ENCODE peak calls at places on chromosomes 16 and 17, in eight cellular contexts. One of them, this sample, is unnamed.

GRCh38 chr16:27847030-27847550 is 216.4 kb downstream of the GSG1L start:
- DNase-seq in body of pancreas: no peak
- DNase-seq in sigmoid colon: peak
- DNase-seq in left lung: no peak
- DNase-seq in brain microvascular endothelial cell: no peak
- DNase-seq in fibroblast of pulmonary artery: no peak
- DNase-seq in GM12865: no peak
- DNase-seq in AG04450: no peak
- DNase-seq in this sample: no peak

GRCh38 chr17:56973520-56973919 is 4.4 kb upstream of the SCPEP1 start:
- DNase-seq in sigmoid colon: no peak
- DNase-seq in body of pancreas: peak
- DNase-seq in fibroblast of pulmonary artery: no peak
- DNase-seq in brain microvascular endothelial cell: no peak
- DNase-seq in AG04450: no peak
- DNase-seq in left lung: no peak
- DNase-seq in GM12865: no peak
- DNase-seq in this sample: no peak

GRCh38 chr17:32671891-32672290 is 185.1 kb downstream of the CDK5R1 start:
- DNase-seq in sigmoid colon: peak
- DNase-seq in body of pancreas: peak
- DNase-seq in left lung: peak
- DNase-seq in AG04450: no peak
- DNase-seq in GM12865: no peak
- DNase-seq in fibroblast of pulmonary artery: peak
- DNase-seq in brain microvascular endothelial cell: no peak
- DNase-seq in this sample: no peak

GRCh38 chr17:57405486-57406072 is 149.3 kb downstream of the MSI2 start:
- DNase-seq in left lung: no peak
- DNase-seq in brain microvascular endothelial cell: no peak
- DNase-seq in GM12865: no peak
- DNase-seq in body of pancreas: no peak
- DNase-seq in sigmoid colon: no peak
- DNase-seq in fibroblast of pulmonary artery: no peak
- DNase-seq in AG04450: no peak
- DNase-seq in this sample: no peak

GRCh38 chr17:73255671-73256181 is 6.0 kb downstream of the CPSF4L start:
- DNase-seq in AG04450: no peak
- DNase-seq in fibroblast of pulmonary artery: peak
- DNase-seq in brain microvascular endothelial cell: peak
- DNase-seq in body of pancreas: peak
- DNase-seq in left lung: peak
- DNase-seq in sigmoid colon: no peak
- DNase-seq in GM12865: peak
- DNase-seq in this sample: no peak

GRCh38 chr17:29256116-29256515 is 9.5 kb downstream of the CRYBA1 start:
- DNase-seq in fibroblast of pulmonary artery: no peak
- DNase-seq in AG04450: no peak
- DNase-seq in left lung: no peak
- DNase-seq in sigmoid colon: no peak
- DNase-seq in GM12865: no peak
- DNase-seq in body of pancreas: no peak
- DNase-seq in brain microvascular endothelial cell: no peak
- DNase-seq in this sample: no peak

GRCh38 chr16:84378567-84378966 is 10.2 kb downstream of the ATP2C2 start:
- DNase-seq in AG04450: no peak
- DNase-seq in fibroblast of pulmonary artery: no peak
- DNase-seq in GM12865: no peak
- DNase-seq in sigmoid colon: no peak
- DNase-seq in brain microvascular endothelial cell: no peak
- DNase-seq in body of pancreas: no peak
- DNase-seq in left lung: peak
- DNase-seq in this sample: no peak

GRCh38 chr16:54506691-54507090 is 220.1 kb upstream of the IRX3 start:
- DNase-seq in GM12865: no peak
- DNase-seq in left lung: no peak
- DNase-seq in body of pancreas: no peak
- DNase-seq in fibroblast of pulmonary artery: no peak
- DNase-seq in brain microvascular endothelial cell: no peak
- DNase-seq in sigmoid colon: no peak
- DNase-seq in AG04450: no peak
- DNase-seq in this sample: no peak

GRCh38 chr16:3020247-3020603 is at the start of gene TNFRSF12A:
- DNase-seq in brain microvascular endothelial cell: peak
- DNase-seq in GM12865: peak
- DNase-seq in left lung: peak
- DNase-seq in AG04450: no peak
- DNase-seq in sigmoid colon: peak
- DNase-seq in body of pancreas: peak
- DNase-seq in fibroblast of pulmonary artery: peak
- DNase-seq in this sample: no peak

DNA sequence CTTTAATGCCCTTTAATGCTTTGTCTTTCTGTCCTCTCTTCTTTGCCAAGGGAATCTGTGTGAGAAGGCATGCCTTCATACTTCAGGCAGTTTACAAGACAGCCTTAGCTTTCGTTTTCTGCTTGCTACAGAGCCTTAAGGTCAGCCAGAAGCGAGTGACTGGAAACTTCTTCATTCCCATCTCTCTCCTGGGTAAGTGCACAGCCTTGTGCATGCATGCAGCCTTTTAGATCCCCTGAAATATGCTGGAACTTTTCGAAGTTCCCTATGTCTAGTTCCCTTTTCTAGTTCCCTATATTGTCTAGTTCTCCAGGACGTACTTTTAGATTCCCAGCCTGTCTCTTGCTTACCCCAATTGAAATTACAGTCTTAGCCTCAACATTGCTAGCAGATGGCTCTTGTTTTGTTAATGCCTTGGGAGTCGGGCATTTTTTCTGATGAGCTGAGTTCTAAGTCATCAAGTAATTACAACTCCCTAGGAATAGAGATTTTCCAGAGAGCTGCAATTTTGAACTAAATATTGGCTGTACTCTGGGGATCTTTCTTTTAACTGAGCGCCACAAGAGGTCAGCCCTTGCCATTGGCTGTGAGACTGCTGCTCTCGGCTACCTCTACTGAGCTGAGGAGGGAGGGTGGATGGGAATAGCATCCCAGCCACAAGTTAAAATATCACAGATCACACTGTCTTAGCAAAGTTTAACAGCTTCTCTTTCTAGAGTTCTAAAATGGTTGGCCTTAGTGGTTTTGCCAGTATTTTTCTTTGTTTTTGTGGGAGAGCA is 22.7 kb upstream of the PPM1D start:
- DNase-seq in AG04450: no peak
- DNase-seq in sigmoid colon: peak
- DNase-seq in brain microvascular endothelial cell: peak
- DNase-seq in left lung: no peak
- DNase-seq in GM12865: peak
- DNase-seq in fibroblast of pulmonary artery: peak
- DNase-seq in body of pancreas: peak
- DNase-seq in this sample: no peak
- TF ChIP-seq CTCF in AG04450: peak
- TF ChIP-seq CTCF in sigmoid colon: peak
- TF ChIP-seq CTCF in brain microvascular endothelial cell: peak
- TF ChIP-seq CTCF in left lung: no peak
- TF ChIP-seq CTCF in GM12865: no peak
- TF ChIP-seq CTCF in fibroblast of pulmonary artery: peak
- TF ChIP-seq CTCF in body of pancreas: peak
- TF ChIP-seq CTCF in this sample: peak

GRCh38 chr17:77160032-77160876 is 19.5 kb downstream of the SEC14L1 start:
- DNase-seq in brain microvascular endothelial cell: no peak
- DNase-seq in left lung: no peak
- DNase-seq in AG04450: no peak
- DNase-seq in GM12865: no peak
- DNase-seq in body of pancreas: no peak
- DNase-seq in sigmoid colon: no peak
- DNase-seq in fibroblast of pulmonary artery: no peak
- DNase-seq in this sample: no peak
- H3K4me3 ChIP-seq in brain microvascular endothelial cell: no peak
- H3K4me3 ChIP-seq in left lung: no peak
- H3K4me3 ChIP-seq in AG04450: no peak
- H3K4me3 ChIP-seq in GM12865: no peak
- H3K4me3 ChIP-seq in body of pancreas: no peak
- H3K4me3 ChIP-seq in sigmoid colon: no peak
- H3K4me3 ChIP-seq in fibroblast of pulmonary artery: no peak
- H3K4me3 ChIP-seq in this sample: no peak

DNA sequence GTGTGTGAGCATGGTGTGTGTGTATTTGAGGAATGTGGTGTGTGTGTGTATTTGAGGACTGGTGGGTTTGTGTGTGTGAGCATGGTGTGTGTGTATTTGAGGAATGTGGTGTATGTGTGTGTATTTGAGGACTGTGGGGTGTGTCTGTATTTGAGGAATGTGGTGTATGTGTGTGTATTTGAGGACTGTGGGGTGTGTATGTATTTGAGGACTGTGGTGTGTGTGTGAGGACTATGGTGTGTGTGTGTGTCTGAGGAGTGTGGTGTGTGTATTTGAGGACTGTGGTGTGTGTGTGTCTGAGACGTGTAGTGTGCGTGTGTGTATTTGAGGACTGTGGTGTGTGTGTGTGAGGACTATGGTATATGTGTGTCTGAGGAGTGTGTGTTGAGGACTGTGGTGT is 18.0 kb upstream of the CACNG1 start:
- DNase-seq in left lung: no peak
- DNase-seq in GM12865: no peak
- DNase-seq in brain microvascular endothelial cell: no peak
- DNase-seq in sigmoid colon: no peak
- DNase-seq in body of pancreas: no peak
- DNase-seq in AG04450: no peak
- DNase-seq in fibroblast of pulmonary artery: peak
- DNase-seq in this sample: no peak
- TF ChIP-seq CTCF in left lung: no peak
- TF ChIP-seq CTCF in GM12865: no peak
- TF ChIP-seq CTCF in brain microvascular endothelial cell: no peak
- TF ChIP-seq CTCF in sigmoid colon: no peak
- TF ChIP-seq CTCF in body of pancreas: no peak
- TF ChIP-seq CTCF in AG04450: no peak
- TF ChIP-seq CTCF in fibroblast of pulmonary artery: no peak
- TF ChIP-seq CTCF in this sample: no peak

GRCh38 chr17:78644971-78645370 is 67.8 kb upstream of the DNAH17 start:
- DNase-seq in AG04450: no peak
- DNase-seq in sigmoid colon: peak
- DNase-seq in brain microvascular endothelial cell: no peak
- DNase-seq in GM12865: no peak
- DNase-seq in left lung: no peak
- DNase-seq in fibroblast of pulmonary artery: no peak
- DNase-seq in body of pancreas: no peak
- DNase-seq in this sample: no peak
- H3K4me3 ChIP-seq in AG04450: no peak
- H3K4me3 ChIP-seq in sigmoid colon: no peak
- H3K4me3 ChIP-seq in brain microvascular endothelial cell: no peak
- H3K4me3 ChIP-seq in GM12865: no peak
- H3K4me3 ChIP-seq in left lung: no peak
- H3K4me3 ChIP-seq in fibroblast of pulmonary artery: no peak
- H3K4me3 ChIP-seq in body of pancreas: no peak
- H3K4me3 ChIP-seq in this sample: no peak

GRCh38 chr17:43363181-43363925 is 35.4 kb upstream of the ARL4D start:
- DNase-seq in fibroblast of pulmonary artery: no peak
- DNase-seq in sigmoid colon: no peak
- DNase-seq in left lung: no peak
- DNase-seq in body of pancreas: no peak
- DNase-seq in brain microvascular endothelial cell: no peak
- DNase-seq in AG04450: no peak
- DNase-seq in GM12865: no peak
- DNase-seq in this sample: no peak

GRCh38 chr17:43366809-43367587 is 31.8 kb upstream of the ARL4D start:
- DNase-seq in AG04450: no peak
- DNase-seq in left lung: no peak
- DNase-seq in GM12865: no peak
- DNase-seq in fibroblast of pulmonary artery: no peak
- DNase-seq in sigmoid colon: no peak
- DNase-seq in body of pancreas: no peak
- DNase-seq in brain microvascular endothelial cell: no peak
- DNase-seq in this sample: no peak

GRCh38 chr17:43363926-43364285 is 34.9 kb upstream of the ARL4D start:
- DNase-seq in AG04450: no peak
- DNase-seq in left lung: no peak
- DNase-seq in sigmoid colon: no peak
- DNase-seq in GM12865: no peak
- DNase-seq in brain microvascular endothelial cell: no peak
- DNase-seq in body of pancreas: no peak
- DNase-seq in fibroblast of pulmonary artery: no peak
- DNase-seq in this sample: no peak

GRCh38 chr17:43368740-43369506 is 29.9 kb upstream of the ARL4D start:
- DNase-seq in sigmoid colon: peak
- DNase-seq in left lung: peak
- DNase-seq in body of pancreas: peak
- DNase-seq in fibroblast of pulmonary artery: peak
- DNase-seq in brain microvascular endothelial cell: peak
- DNase-seq in GM12865: peak
- DNase-seq in AG04450: no peak
- DNase-seq in this sample: no peak

GRCh38 chr17:43365356-43365755 is 33.4 kb upstream of the ARL4D start:
- DNase-seq in GM12865: no peak
- DNase-seq in body of pancreas: no peak
- DNase-seq in left lung: no peak
- DNase-seq in AG04450: no peak
- DNase-seq in fibroblast of pulmonary artery: no peak
- DNase-seq in sigmoid colon: no peak
- DNase-seq in brain microvascular endothelial cell: no peak
- DNase-seq in this sample: no peak
- TF ChIP-seq CTCF in GM12865: peak
- TF ChIP-seq CTCF in body of pancreas: no peak
- TF ChIP-seq CTCF in left lung: no peak
- TF ChIP-seq CTCF in AG04450: peak
- TF ChIP-seq CTCF in fibroblast of pulmonary artery: peak
- TF ChIP-seq CTCF in sigmoid colon: no peak
- TF ChIP-seq CTCF in brain microvascular endothelial cell: peak
- TF ChIP-seq CTCF in this sample: no peak

DNA sequence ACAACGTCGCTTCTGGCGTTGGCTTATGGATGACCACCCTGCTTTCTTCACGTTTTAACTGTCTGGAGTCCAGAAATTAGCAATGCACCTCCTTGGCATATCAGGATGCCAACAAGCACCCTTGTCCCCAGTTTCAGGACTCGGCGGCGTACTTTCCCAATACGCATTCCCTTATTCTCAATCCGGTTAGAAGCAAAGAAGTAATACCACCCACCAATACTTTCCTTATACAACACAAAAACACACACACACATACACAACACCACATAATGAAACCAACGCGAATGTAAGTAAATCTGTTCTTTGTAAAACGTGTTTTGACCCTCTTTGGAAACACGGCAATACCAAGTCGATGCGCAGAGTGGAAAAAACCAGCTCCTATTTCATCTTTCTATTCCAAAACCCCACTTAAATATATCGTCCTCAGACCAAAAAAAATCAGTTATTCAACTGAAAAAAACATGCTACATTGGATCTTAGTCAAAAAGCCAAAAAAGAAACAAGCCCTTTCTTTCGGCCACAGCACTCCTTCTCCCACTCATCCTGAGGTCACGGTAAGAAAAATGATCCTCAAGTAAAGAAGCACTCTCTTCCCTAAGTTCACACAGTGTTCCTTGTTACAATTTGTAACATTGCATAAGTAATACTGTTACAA is 31.1 kb upstream of the ARL4D start:
- DNase-seq in sigmoid colon: no peak
- DNase-seq in body of pancreas: no peak
- DNase-seq in left lung: no peak
- DNase-seq in brain microvascular endothelial cell: peak
- DNase-seq in AG04450: peak
- DNase-seq in fibroblast of pulmonary artery: peak
- DNase-seq in GM12865: peak
- DNase-seq in this sample: no peak
- H3K4me3 ChIP-seq in sigmoid colon: peak
- H3K4me3 ChIP-seq in body of pancreas: no peak
- H3K4me3 ChIP-seq in left lung: peak
- H3K4me3 ChIP-seq in brain microvascular endothelial cell: peak
- H3K4me3 ChIP-seq in AG04450: peak
- H3K4me3 ChIP-seq in fibroblast of pulmonary artery: peak
- H3K4me3 ChIP-seq in GM12865: peak
- H3K4me3 ChIP-seq in this sample: peak